ENCODE peak calls at places on chromosomes 6 and 20, in six cellular contexts. E, W, X, F, B and A are unnamed samples.

GRCh38 chr6:73941892-73942291 is 245.9 kb downstream of the CD109 start:
- DNase-seq in X (no peak), B (no peak), F (no peak), W (no peak), E (no peak), A (no peak)

GRCh38 chr6:47245745-47246371 is 63.8 kb downstream of the TNFRSF21 start:
- DNase-seq in F (no peak), X (no peak), E (no peak), B (no peak), W (no peak), A (no peak)

GRCh38 chr20:62887147-62887859 is 25.7 kb upstream of the TCFL5 start:
- DNase-seq in F (peak), W (no peak), B (peak), X (no peak), E (no peak), A (peak)

GRCh38 chr6:43885399-43886066 is 115.5 kb downstream of the VEGFA start:
- DNase-seq in F (no peak), E (no peak), X (no peak), W (no peak), B (no peak), A (no peak)

GRCh38 chr20:31712112-31712553 is 10.5 kb downstream of the BCL2L1 start:
- DNase-seq in W (no peak), X (no peak), E (no peak), B (no peak), F (no peak), A (no peak)

GRCh38 chr6:137044366-137045220 is at the start of gene IL20RA:
- DNase-seq in W (no peak), F (no peak), B (no peak), E (peak), X (no peak), A (no peak)

GRCh38 chr6:72968704-72969103 is 256.6 kb downstream of the KHDC1L start:
- DNase-seq in X (no peak), E (no peak), B (peak), W (no peak), F (no peak), A (no peak)

GRCh38 chr6:96520039-96520850 is 1.4 kb upstream of the UFL1 start:
- DNase-seq in X (no peak), E (no peak), B (no peak), F (no peak), W (no peak), A (no peak)

GRCh38 chr6:35552285-35552917 is 39.7 kb upstream of the TULP1 start:
- DNase-seq in E (no peak), X (peak), W (peak), F (peak), B (no peak), A (no peak)

GRCh38 chr6:17271628-17272027 is 9.5 kb upstream of the RBM24 start:
- DNase-seq in E (no peak), W (no peak), B (no peak), X (no peak), F (no peak), A (no peak)

GRCh38 chr20:63974402-63975200 is 4.8 kb downstream of the SAMD10 start:
- DNase-seq in X (no peak), B (no peak), F (no peak), E (no peak), W (no peak), A (no peak)

GRCh38 chr6:130215526-130215925 is 7.2 kb downstream of the SAMD3 start:
- DNase-seq in B (no peak), E (no peak), F (no peak), X (peak), W (no peak), A (no peak)

GRCh38 chr6:7143161-7143974 is 35.6 kb downstream of the RREB1 start:
- DNase-seq in X (no peak), W (no peak), E (no peak), B (no peak), F (no peak), A (no peak)

GRCh38 chr6:105192707-105193465 is 13.1 kb upstream of the POPDC3 start:
- DNase-seq in X (no peak), F (no peak), E (no peak), B (no peak), W (no peak), A (no peak)

GRCh38 chr6:157323924-157324276 is 581 bp upstream of the TMEM242 start:
- DNase-seq in X (no peak), E (peak), F (peak), W (peak), B (no peak), A (peak)

GRCh38 chr6:150672792-150673191 is 73.1 kb downstream of the PLEKHG1 start:
- DNase-seq in E (no peak), X (no peak), B (no peak), F (no peak), W (no peak), A (no peak)

GRCh38 chr6:127516676-127517273 is 2.4 kb downstream of the MTCL3 start:
- DNase-seq in W (no peak), X (no peak), F (peak), B (peak), E (peak), A (no peak)

GRCh38 chr20:43563991-43564390 is 5.2 kb downstream of the SGK2 start:
- DNase-seq in E (no peak), B (no peak), W (no peak), X (no peak), F (no peak), A (no peak)

GRCh38 chr6:130781557-130781956 is 45.6 kb upstream of the SMLR1 start:
- DNase-seq in E (no peak), B (no peak), F (no peak), X (no peak), W (no peak), A (no peak)

GRCh38 chr6:5053038-5053437 is 32.1 kb upstream of the PPP1R3G start:
- DNase-seq in W (no peak), B (no peak), X (no peak), E (no peak), F (no peak), A (no peak)

GRCh38 chr6:15876406-15876805 is 213.6 kb upstream of the DTNBP1 start:
- DNase-seq in X (no peak), F (no peak), W (no peak), B (peak), E (no peak), A (no peak)

GRCh38 chr6:119524410-119524809 is 174.8 kb upstream of the MAN1A1 start:
- DNase-seq in E (no peak), F (no peak), X (no peak), W (no peak), B (no peak), A (no peak)

GRCh38 chr6:158589371-158589770 is 29.5 kb downstream of the TMEM181 start:
- DNase-seq in W (no peak), B (no peak), F (no peak), X (no peak), E (no peak), A (no peak)

GRCh38 chr6:127102299-127102698 is 16.2 kb upstream of the RSPO3 start:
- DNase-seq in B (peak), W (no peak), X (no peak), E (no peak), F (no peak), A (no peak)

GRCh38 chr6:24640166-24640565 is 5.8 kb downstream of the KIAA0319 start:
- DNase-seq in E (no peak), W (no peak), B (no peak), X (no peak), F (no peak), A (no peak)

GRCh38 chr6:106421491-106421890 is 61.0 kb downstream of the CRYBG1 start:
- DNase-seq in X (no peak), E (no peak), F (no peak), B (no peak), W (no peak), A (no peak)

GRCh38 chr20:62727584-62728027 is 19.0 kb downstream of the NTSR1 start:
- DNase-seq in F (no peak), E (no peak), B (no peak), W (no peak), X (no peak), A (no peak)

GRCh38 chr20:16111853-16112412 is 461.3 kb downstream of the KIF16B start:
- DNase-seq in B (no peak), E (no peak), F (no peak), W (no peak), X (no peak), A (no peak)

GRCh38 chr20:51894619-51895018 is 92.3 kb upstream of the SALL4 start:
- DNase-seq in W (no peak), X (no peak), E (no peak), B (no peak), F (no peak), A (no peak)

GRCh38 chr6:36493859-36494258 is 51.1 kb downstream of the KCTD20 start:
- DNase-seq in F (no peak), X (no peak), B (no peak), E (peak), W (no peak), A (no peak)

GRCh38 chr20:25061103-25061799 is 3.3 kb upstream of the ACSS1 start:
- DNase-seq in E (no peak), W (no peak), X (no peak), F (no peak), B (no peak), A (no peak)

GRCh38 chr20:18007534-18008292 is 38.9 kb downstream of the MGME1 start:
- DNase-seq in W (no peak), B (no peak), E (no peak), F (no peak), X (no peak), A (no peak)

GRCh38 chr6:160379464-160379863 is 31.3 kb downstream of the SLC22A3 start:
- DNase-seq in B (peak), E (no peak), X (no peak), F (no peak), W (no peak), A (no peak)